ENCODE peak calls at places on chromosome 3, in seven cellular contexts. O is heart left ventricle; C is stomach; J is fibroblast of lung; S is psoas muscle; F is body of pancreas; X is CD8-positive, alpha-beta T cell. U is an unnamed sample. For H3K4me1, the result is how much of the 10 kb centered on the place peaks cover.

GRCh38 chr3:148882288-148882687 is 17.2 kb downstream of the CPA3 start:
- DNase-seq in O (no peak), C (no peak), J (peak), S (no peak), F (peak), X (no peak), U (no peak)

GRCh38 chr3:185316740-185317407 is 46.1 kb upstream of the MAP3K13 start:
- DNase-seq in O (no peak), C (no peak), J (peak), S (no peak), F (no peak), X (no peak), U (peak)

GRCh38 chr3:148930785-148931184 is 60.6 kb upstream of the GYG1 start:
- DNase-seq in O (no peak), C (no peak), J (peak), S (no peak), F (no peak), X (no peak), U (no peak)

GRCh38 chr3:119352863-119353527 is 58.8 kb downstream of the ARHGAP31 start:
- DNase-seq in O (no peak), C (no peak), J (peak), S (no peak), F (no peak), X (no peak), U (peak)

GRCh38 chr3:15443826-15444524 is 16.6 kb downstream of the EAF1 start:
- DNase-seq in O (no peak), C (no peak), J (peak), S (no peak), F (no peak), X (no peak), U (no peak)

GRCh38 chr3:147119346-147119745 is 287.0 kb downstream of the ZIC4 start:
- DNase-seq in O (no peak), C (no peak), J (peak), S (no peak), F (no peak), X (no peak), U (no peak)

GRCh38 chr3:196914866-196915265 is 27.5 kb downstream of the NCBP2 start:
- DNase-seq in O (no peak), C (no peak), J (no peak), S (no peak), F (no peak), X (no peak), U (no peak)

GRCh38 chr3:195196266-195196665 is 74.7 kb downstream of the XXYLT1 start:
- DNase-seq in O (no peak), C (peak), J (peak), S (no peak), F (no peak), X (no peak), U (no peak)

GRCh38 chr3:117997201-117998049 is 1037.2 kb downstream of the IGSF11 start:
- DNase-seq in O (peak), C (peak), J (peak), S (peak), F (peak), X (peak), U (peak)

GRCh38 chr3:157501863-157502262 is 1.4 kb downstream of the VEPH1 start:
- DNase-seq in O (no peak), C (no peak), J (no peak), S (no peak), F (no peak), X (no peak), U (no peak)

GRCh38 chr3:39090922-39091321 is 16.5 kb downstream of the GORASP1 start:
- DNase-seq in O (no peak), C (no peak), J (peak), S (no peak), F (no peak), X (no peak), U (no peak)

GRCh38 chr3:5126586-5126985 is 4.5 kb downstream of the ARL8B start:
- DNase-seq in O (no peak), C (no peak), J (peak), S (no peak), F (no peak), X (no peak), U (no peak)

GRCh38 chr3:57078366-57079220 is 18.1 kb downstream of the SPATA12 start:
- DNase-seq in O (peak), C (peak), J (peak), S (peak), F (peak), X (no peak), U (peak)

GRCh38 chr3:139427283-139428060 is 38.0 kb upstream of the COPB2 start:
- DNase-seq in O (no peak), C (no peak), J (peak), S (no peak), F (no peak), X (no peak), U (peak)

GRCh38 chr3:101216710-101217457 is 103.5 kb downstream of the IMPG2 start:
- DNase-seq in O (no peak), C (no peak), J (peak), S (peak), F (no peak), X (no peak), U (no peak)

GRCh38 chr3:19334120-19334519 is 185.8 kb downstream of the KCNH8 start:
- DNase-seq in O (no peak), C (no peak), J (no peak), S (no peak), F (no peak), X (no peak), U (no peak)

GRCh38 chr3:196122021-196122687 is 40.3 kb upstream of the TFRC start:
- DNase-seq in O (no peak), C (no peak), J (no peak), S (peak), F (no peak), X (no peak), U (no peak)

GRCh38 chr3:8538904-8539303 is 37.3 kb downstream of the LMCD1 start:
- DNase-seq in O (no peak), C (no peak), J (peak), S (no peak), F (no peak), X (no peak), U (no peak)

GRCh38 chr3:132838477-132838876 is 116.3 kb upstream of the NPHP3 start:
- DNase-seq in O (no peak), C (no peak), J (no peak), S (no peak), F (no peak), X (no peak), U (no peak)

GRCh38 chr3:179852117-179852886 is 184.4 kb downstream of the PEX5L start:
- DNase-seq in O (no peak), C (no peak), J (peak), S (no peak), F (no peak), X (no peak), U (peak)

GRCh38 chr3:71244153-71245051 is 339.1 kb downstream of the FOXP1 start:
- DNase-seq in O (peak), C (no peak), J (peak), S (no peak), F (no peak), X (no peak), U (peak)

GRCh38 chr3:65884072-65884471 is 154.6 kb downstream of the MAGI1 start:
- DNase-seq in O (no peak), C (no peak), J (no peak), S (no peak), F (no peak), X (no peak), U (no peak)

GRCh38 chr3:55718956-55719355 is 231.8 kb upstream of the WNT5A start:
- DNase-seq in O (no peak), C (no peak), J (no peak), S (no peak), F (no peak), X (no peak), U (no peak)

GRCh38 chr3:140081836-140082331 is 146.9 kb downstream of the CLSTN2 start:
- DNase-seq in O (no peak), C (no peak), J (no peak), S (no peak), F (no peak), X (no peak), U (no peak)

GRCh38 chr3:190294030-190294429 is 28.2 kb downstream of the CLDN1 start:
- DNase-seq in O (no peak), C (no peak), J (no peak), S (no peak), F (no peak), X (no peak), U (no peak)

GRCh38 chr3:194255252-194256039 is 95.7 kb downstream of the CPN2 start:
- DNase-seq in O (peak), C (peak), J (no peak), S (peak), F (no peak), X (no peak), U (no peak)

GRCh38 chr3:64011685-64012084 is 11.6 kb downstream of the PSMD6 start:
- DNase-seq in O (no peak), C (no peak), J (peak), S (no peak), F (peak), X (no peak), U (no peak)

GRCh38 chr3:49469037-49469875 is 811 bp upstream of the DAG1 start:
- DNase-seq in O (peak), C (peak), J (peak), S (peak), F (peak), X (no peak), U (peak)

GRCh38 chr3:119663885-119664284 is 3.5 kb upstream of the POPDC2 start:
- DNase-seq in O (no peak), C (no peak), J (no peak), S (no peak), F (no peak), X (no peak), U (no peak)

GRCh38 chr3:141371882-141372281 is 3.6 kb downstream of the ZBTB38 start:
- DNase-seq in O (no peak), C (no peak), J (no peak), S (no peak), F (no peak), X (no peak), U (no peak)

GRCh38 chr3:127684871-127685707 is 12.3 kb downstream of the ABTB1 start:
- DNase-seq in O (peak), C (no peak), J (no peak), S (peak), F (peak), X (no peak), U (peak)

GRCh38 chr3:39102504-39103323 is 4.7 kb downstream of the GORASP1 start:
- DNase-seq in O (no peak), C (no peak), J (no peak), S (no peak), F (no peak), X (no peak), U (no peak)

GRCh38 chr3:178200316-178200715 is 335.9 kb upstream of the KCNMB2 start:
- DNase-seq in O (no peak), C (no peak), J (no peak), S (no peak), F (no peak), X (no peak), U (no peak)

GRCh38 chr3:71585891-71586809 is 2.6 kb upstream of the FOXP1 start:
- DNase-seq in O (no peak), C (no peak), J (peak), S (no peak), F (no peak), X (no peak), U (peak)

GRCh38 chr3:152471814-152472605 is 203.3 kb downstream of the MBNL1 start:
- DNase-seq in O (peak), C (peak), J (peak), S (peak), F (peak), X (peak), U (peak)

GRCh38 chr3:65945953-65946352 is 92.8 kb downstream of the MAGI1 start:
- DNase-seq in O (no peak), C (no peak), J (no peak), S (no peak), F (no peak), X (no peak), U (no peak)

GRCh38 chr3:53195602-53196574 is 34.9 kb downstream of the PRKCD start:
- DNase-seq in O (peak), C (peak), J (peak), S (peak), F (peak), X (peak), U (no peak)

GRCh38 chr3:181056276-181056675 is 66.7 kb upstream of the DNAJC19 start:
- DNase-seq in O (no peak), C (no peak), J (no peak), S (no peak), F (no peak), X (no peak), U (no peak)

GRCh38 chr3:50876947-50877346 is 202.2 kb downstream of the DOCK3 start:
- DNase-seq in O (no peak), C (no peak), J (no peak), S (no peak), F (no peak), X (no peak), U (no peak)

GRCh38 chr3:129343643-129344360 is 65.1 kb downstream of the HMCES start:
- DNase-seq in O (no peak), C (peak), J (peak), S (peak), F (peak), X (no peak), U (no peak)
- H3K4me3 ChIP-seq in O (peak), C (peak), J (no peak), S (peak), F (peak), X (peak), U (no peak)

DNA sequence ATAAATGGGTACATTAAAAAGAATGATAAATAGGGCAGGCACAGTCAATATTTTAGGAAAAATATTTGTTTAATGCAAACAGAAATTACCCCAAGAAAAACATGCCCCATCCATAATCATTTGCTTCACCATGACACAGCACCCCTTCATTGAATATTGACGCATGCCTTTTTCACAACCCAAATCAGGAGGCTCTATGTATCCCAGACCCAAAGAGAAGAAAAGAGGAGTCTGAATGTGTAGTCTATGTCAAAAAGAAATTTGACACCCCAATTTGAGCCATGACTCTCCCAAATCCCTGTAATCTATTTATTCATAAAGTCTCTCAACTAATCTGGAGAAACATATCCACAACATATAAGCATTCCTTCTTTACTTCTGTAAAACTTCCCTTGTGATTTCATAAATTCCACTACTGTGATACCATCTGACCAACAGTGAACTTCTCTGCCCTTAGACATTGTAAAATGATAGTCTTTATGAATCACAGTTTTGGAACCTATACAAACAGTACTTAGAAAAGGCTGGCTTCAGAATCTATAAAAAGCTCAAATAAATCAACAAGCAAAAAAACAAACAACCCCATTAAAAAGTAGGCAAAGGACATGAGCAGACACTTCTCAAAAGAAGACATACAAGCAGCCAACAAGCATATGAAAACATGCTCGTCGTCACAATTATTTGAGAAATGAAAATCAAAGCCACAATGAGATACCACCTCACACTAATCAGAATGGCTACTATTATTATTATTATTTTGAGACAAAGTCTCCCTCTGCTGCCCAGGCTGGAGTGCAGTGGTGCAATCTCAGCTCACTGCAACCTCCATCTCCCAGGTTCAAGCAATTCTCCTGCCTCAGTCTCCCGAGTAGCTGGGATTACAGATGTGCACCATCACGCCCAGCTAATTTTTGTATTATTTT is 53.4 kb upstream of the XRN1 start:
- DNase-seq in O (no peak), C (no peak), J (peak), S (no peak), F (no peak), X (no peak), U (no peak)
- TF ChIP-seq CTCF in O (no peak), C (no peak), J (no peak), S (no peak), F (no peak), X (no peak), U (no peak)

DNA sequence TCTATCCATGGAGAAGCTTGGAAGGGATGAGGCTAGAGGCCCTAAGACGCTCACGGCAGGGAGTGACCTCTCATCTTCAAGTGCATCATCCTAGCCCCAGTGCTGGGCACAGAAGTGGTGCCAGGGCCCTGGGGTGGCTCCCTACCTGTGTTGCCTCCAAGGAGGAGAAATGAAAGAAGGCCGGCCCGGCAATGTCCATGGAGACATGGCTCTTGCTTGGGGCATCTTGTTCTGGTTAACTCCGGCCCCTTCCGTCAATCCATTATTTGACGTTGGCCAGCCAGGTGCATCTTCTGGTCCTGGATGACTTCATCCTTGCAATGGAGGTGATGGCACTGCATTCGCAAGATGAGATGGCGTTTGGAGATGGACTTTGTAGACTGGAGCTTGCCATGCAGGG is 83.2 kb upstream of the ALDH1L1 start:
- DNase-seq in O (no peak), C (no peak), J (no peak), S (peak), F (no peak), X (no peak), U (no peak)
- H3K4me1 ChIP-seq in O (under half), C (under half), J (under half), S (under half), F (under half), X (under half), U (under half)

DNA sequence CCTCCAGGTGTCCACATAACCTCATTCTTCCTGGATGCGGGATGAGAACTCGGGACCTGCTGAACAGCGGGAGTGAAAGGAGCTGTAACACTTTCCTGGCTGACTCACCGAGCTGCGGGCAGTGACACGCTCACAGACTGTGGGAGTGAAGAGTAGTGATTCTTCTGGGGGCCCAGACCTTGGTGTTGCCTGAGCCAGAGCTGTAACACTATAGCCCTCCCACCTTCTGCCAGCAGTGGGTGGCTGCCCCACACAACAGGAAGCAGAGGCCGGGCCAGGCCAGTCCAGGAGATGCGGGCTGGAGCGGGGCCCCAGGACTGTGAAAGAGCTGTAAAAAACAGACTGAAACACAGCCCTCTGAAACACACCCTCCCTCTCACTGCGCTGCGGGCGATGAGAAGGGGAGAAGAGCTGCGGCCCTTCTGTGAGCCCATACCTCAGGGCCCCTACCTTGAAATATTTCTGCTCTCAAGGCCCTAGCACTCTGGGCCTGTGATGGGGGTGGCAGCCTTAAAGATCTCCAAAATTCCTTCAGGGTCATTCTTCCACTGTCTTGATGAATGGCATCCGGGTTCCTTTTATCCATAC is 464.0 kb upstream of the CCDC54 start:
- DNase-seq in O (no peak), C (no peak), J (no peak), S (no peak), F (no peak), X (no peak), U (no peak)
- H3K4me3 ChIP-seq in O (no peak), C (no peak), J (no peak), S (no peak), F (no peak), X (no peak), U (no peak)

GRCh38 chr3:11847607-11848006 is 922 bp upstream of the TAMM41 start:
- DNase-seq in O (no peak), C (no peak), J (no peak), S (no peak), F (no peak), X (no peak), U (no peak)
- TF ChIP-seq CTCF in O (no peak), C (no peak), J (no peak), S (no peak), F (no peak), X (no peak), U (no peak)

GRCh38 chr3:13006216-13006990 is 66.8 kb downstream of the IQSEC1 start:
- DNase-seq in O (no peak), C (no peak), J (no peak), S (no peak), F (no peak), X (no peak), U (no peak)
- H3K4me1 ChIP-seq in O (under half), C (under half), J (under half), S (under half), F (under half), X (half or more), U (under half)

GRCh38 chr3:99638244-99638948 is at the start of gene COL8A1:
- DNase-seq in O (peak), C (no peak), J (peak), S (peak), F (peak), X (no peak), U (peak)
- H3K4me3 ChIP-seq in O (peak), C (peak), J (peak), S (peak), F (no peak), X (no peak), U (no peak)

GRCh38 chr3:150372320-150373118 is 35.6 kb upstream of the TSC22D2 start:
- DNase-seq in O (no peak), C (no peak), J (no peak), S (no peak), F (no peak), X (no peak), U (no peak)
- TF ChIP-seq CTCF in O (no peak), C (no peak), J (no peak), S (no peak), F (peak), X (peak), U (no peak)

U was measured in Caco-2.